ENCODE peak calls at places on chromosomes 6 and 20, in four cellular contexts. P is HL-60, T is K562, C is GM12891. K is an unnamed sample.

GRCh38 chr6:44855562-44856494 is 468.3 kb downstream of the CDC5L start:
- DNase-seq in P (no peak), T (no peak), C (no peak), K (no peak)

GRCh38 chr6:126682440-126682839 is 342.5 kb downstream of the CENPW start:
- DNase-seq in P (no peak), T (no peak), C (no peak), K (no peak)

GRCh38 chr20:58389324-58389967 is 417 bp downstream of the VAPB start:
- DNase-seq in P (peak; percentile 17), T (peak; percentile 55), C (peak; percentile 29), K (no peak)

GRCh38 chr20:7637184-7637583 is 303.1 kb downstream of the HAO1 start:
- DNase-seq in P (no peak), T (no peak), C (no peak), K (no peak)

GRCh38 chr20:21357851-21358250 is 39.5 kb downstream of the NKX2-4 start:
- DNase-seq in P (no peak), T (no peak), C (no peak), K (no peak)

GRCh38 chr6:3147914-3148757 is 9.2 kb downstream of the TUBB2A start:
- DNase-seq in P (no peak), T (peak; percentile 43), C (no peak), K (no peak)

GRCh38 chr20:61895016-61895415 is 170.7 kb downstream of the TAF4 start:
- DNase-seq in P (no peak), T (no peak), C (no peak), K (no peak)

GRCh38 chr6:10556496-10557391 is 35.6 kb downstream of the GCNT2 start:
- DNase-seq in P (no peak), T (no peak), C (no peak), K (no peak)

GRCh38 chr6:150409576-150410066 is 40.8 kb downstream of the IYD start:
- DNase-seq in P (peak; percentile 18), T (peak; percentile 18), C (no peak), K (no peak)

GRCh38 chr6:144036064-144036873 is 28.2 kb upstream of the PLAGL1 start:
- DNase-seq in P (peak; percentile 60), T (peak; percentile 59), C (peak; percentile 14), K (no peak)

GRCh38 chr6:15254074-15254975 is 8.5 kb downstream of the JARID2 start:
- DNase-seq in P (peak; percentile 57), T (peak; percentile 66), C (no peak), K (peak; percentile 82)

GRCh38 chr6:45835725-45836437 is 179.8 kb downstream of the CLIC5 start:
- DNase-seq in P (no peak), T (no peak), C (no peak), K (no peak)

GRCh38 chr20:54716169-54716747 is 240.9 kb downstream of the DOK5 start:
- DNase-seq in P (no peak), T (no peak), C (no peak), K (no peak)

DNA sequence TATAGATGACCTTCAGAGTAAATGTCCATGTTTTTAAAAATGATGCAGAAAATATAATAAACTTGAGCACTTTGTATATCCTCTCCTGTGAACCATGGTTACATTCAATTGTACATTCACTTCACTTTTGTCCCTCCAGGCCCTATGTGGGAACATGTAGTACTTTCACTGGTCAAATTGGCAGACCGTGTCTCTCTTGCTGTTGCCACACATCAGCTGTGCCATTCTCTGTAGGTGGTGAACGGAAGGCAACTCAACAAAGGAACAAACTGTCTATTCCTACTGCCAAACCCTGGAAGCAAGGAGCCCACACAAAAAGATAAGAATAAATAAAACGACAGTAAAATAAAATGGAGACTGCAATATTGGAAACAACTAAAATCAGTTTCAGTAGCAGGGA is 2.0 kb downstream of the ROS1 start:
- DNase-seq in P (no peak), T (no peak), C (no peak), K (no peak)
- TF ChIP-seq SPI1 in P (no peak), T (no peak), C (no peak), K (no peak)

GRCh38 chr20:45118028-45118427 is 3.1 kb upstream of the WFDC5 start:
- DNase-seq in P (no peak), T (no peak), C (no peak), K (no peak)

GRCh38 chr20:45115386-45115774 is 406 bp upstream of the WFDC5 start:
- DNase-seq in P (no peak), T (no peak), C (no peak), K (no peak)

GRCh38 chr20:45119556-45120266 is 4.6 kb downstream of the WFDC12 start:
- DNase-seq in P (no peak), T (no peak), C (no peak), K (no peak)

GRCh38 chr20:45115829-45116228 is 855 bp upstream of the WFDC5 start:
- DNase-seq in P (no peak), T (no peak), C (no peak), K (no peak)

DNA sequence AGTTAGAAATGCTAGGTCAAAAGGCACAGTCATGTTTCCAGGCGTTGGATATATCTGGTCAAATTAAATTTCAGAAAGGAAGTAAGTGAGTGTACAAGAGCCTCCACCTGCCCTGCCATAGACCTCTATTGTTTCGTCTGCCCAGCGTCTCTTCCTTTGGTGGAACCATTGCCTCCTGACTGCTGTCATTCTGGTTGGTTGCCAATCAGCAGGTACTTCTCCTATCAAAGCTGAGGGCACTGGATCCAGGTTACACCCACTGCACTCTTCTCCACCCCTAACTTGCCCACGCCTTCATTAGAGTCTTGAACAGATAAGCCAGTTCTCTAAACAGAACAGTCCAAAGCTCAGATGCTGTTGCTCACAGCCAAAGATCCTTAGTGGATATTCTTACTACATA is 2.6 kb upstream of the WFDC5 start:
- DNase-seq in P (no peak), T (no peak), C (no peak), K (no peak)
- TF ChIP-seq SPI1 in P (no peak), T (no peak), C (no peak), K (no peak)

DNA sequence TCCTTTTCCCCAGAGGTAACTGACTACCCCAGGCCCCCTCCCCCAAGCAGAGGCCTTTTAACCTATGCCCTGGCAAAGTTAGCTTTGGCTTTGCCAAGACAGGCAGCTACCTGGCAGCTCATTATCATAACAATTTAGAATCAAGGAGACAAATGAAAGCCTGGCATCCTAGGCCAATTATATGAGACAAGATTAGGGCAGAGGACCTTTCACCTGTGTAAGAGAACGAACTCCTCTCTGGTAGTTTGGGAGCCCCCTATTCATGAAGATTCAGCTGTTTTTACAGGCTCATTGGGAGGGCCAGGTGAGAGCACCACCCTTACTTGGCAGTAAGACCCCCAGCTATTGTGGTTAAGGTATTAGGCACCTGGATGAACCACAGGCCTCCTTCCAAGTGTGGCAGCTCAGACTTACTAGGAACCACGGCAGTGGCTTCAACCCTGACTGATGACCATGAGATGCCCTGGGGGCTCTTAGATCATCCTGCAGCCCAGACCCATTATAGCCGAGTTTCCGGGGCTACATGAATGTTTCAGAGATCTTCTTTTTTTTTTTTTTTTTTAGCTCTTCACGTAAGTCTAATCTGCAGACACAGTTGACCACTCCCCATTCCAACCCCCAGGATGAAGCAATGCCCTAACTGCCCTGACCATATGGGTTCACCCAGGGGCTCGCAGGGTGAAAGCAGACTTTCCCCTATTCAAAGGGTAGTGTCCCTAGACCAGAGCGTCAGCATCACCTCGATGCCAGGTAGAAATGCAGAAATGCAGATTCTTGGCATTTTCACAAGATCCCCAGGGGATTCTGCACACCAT is 56.3 kb downstream of the RAB44 start:
- DNase-seq in P (no peak), T (no peak), C (no peak), K (no peak)
- TF ChIP-seq SPI1 in P (no peak), T (no peak), C (no peak), K (no peak)

GRCh38 chr6:137084865-137085617 is 40.3 kb upstream of the IL20RA start:
- DNase-seq in P (no peak), T (no peak), C (no peak), K (no peak)
- TF ChIP-seq SPI1 in P (no peak), T (no peak), C (no peak), K (peak; percentile 16)

GRCh38 chr20:43727980-43728590 is 1.3 kb upstream of the GTSF1L start:
- DNase-seq in P (no peak), T (no peak), C (no peak), K (peak; percentile 58)

GRCh38 chr20:43726333-43726732 is 469 bp downstream of the GTSF1L start:
- DNase-seq in P (no peak), T (no peak), C (no peak), K (no peak)

GRCh38 chr20:43731469-43731868 is 4.7 kb upstream of the GTSF1L start:
- DNase-seq in P (no peak), T (peak; percentile 45), C (no peak), K (no peak)

GRCh38 chr20:43726811-43727338 is at the start of gene GTSF1L:
- DNase-seq in P (no peak), T (no peak), C (no peak), K (no peak)

DNA sequence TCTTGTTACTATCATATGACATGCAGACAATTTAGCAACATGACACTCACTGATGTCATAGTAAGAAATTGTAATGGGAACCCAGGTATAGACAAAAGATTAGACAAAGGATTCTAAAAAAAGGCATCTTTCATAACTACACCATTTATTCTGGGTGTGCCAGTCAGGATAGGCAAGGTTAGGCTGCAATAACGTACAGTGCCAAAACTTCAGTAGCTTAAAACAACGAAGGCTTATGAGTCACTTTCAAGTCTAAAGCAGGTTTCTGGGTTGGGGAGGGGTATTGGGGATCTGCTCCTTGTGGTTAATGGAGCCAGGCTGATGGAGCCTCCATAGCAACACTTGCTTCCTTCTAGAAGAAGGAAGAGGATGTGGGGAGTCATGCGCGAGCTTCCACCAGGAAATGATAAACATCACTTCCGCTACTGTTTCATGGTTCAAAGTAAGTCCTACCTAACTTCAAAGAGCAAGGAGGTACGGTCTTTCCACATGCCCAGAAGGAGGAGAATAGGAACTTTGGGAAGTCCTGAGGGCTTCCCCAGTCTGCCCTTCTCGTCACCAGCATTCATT is 2.0 kb upstream of the GTSF1L start:
- DNase-seq in P (peak; percentile 56), T (no peak), C (no peak), K (no peak)
- TF ChIP-seq SPI1 in P (no peak), T (no peak), C (no peak), K (no peak)

GRCh38 chr6:562052-562676 is 94.7 kb downstream of the HUS1B start:
- DNase-seq in P (no peak), T (no peak), C (no peak), K (no peak)
- TF ChIP-seq SPI1 in P (no peak), T (no peak), C (no peak), K (no peak)

DNA sequence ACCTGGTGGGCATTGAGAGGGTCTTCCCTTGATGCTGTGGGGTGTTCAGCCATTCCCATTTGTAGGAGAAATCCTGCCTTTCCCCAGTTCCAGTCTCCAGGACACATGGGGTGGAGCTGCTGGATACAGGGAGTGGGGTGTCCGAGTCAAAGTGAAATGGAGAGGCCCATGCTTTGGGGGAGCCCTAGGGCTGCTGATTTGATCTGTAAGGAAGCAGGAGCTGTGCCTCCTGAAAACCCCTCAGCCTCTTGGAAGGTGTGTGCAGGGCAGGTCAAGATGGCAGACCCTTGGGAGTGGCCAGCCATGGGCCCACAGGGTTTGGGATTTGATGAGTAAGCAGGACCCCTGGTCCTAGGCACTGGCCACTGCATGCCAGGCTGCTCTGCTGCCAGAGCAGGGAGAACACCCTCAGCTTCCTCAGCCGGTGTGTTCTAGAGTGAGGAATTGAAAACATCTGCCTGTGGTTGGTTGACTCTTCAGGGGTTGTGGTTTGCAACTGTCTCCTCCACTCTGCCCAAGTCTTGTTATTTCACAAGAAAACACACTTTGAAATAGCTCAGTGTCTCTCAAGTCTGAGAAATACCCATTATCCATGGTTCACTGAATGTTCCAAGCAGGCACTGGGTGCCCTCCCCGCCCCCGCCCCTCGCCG is 81.9 kb downstream of the SERAC1 start:
- DNase-seq in P (peak; percentile 93), T (no peak), C (no peak), K (no peak)
- TF ChIP-seq SPI1 in P (peak; percentile 56), T (no peak), C (peak; percentile 58), K (peak; percentile 55)

GRCh38 chr6:85775883-85776282 is 133.2 kb upstream of the SYNCRIP start:
- DNase-seq in P (no peak), T (no peak), C (no peak), K (no peak)
- TF ChIP-seq SPI1 in P (no peak), T (no peak), C (no peak), K (no peak)

K was measured in GM12878.